ENCODE peak calls at places on chromosome 22, in four cellular contexts. One of them, this sample, is unnamed.

GRCh38 chr22:37203354-37204044 is 8.8 kb downstream of the SSTR3 start:
- DNase-seq in activated CD4-positive, alpha-beta T cell treated with anti-CD3 and anti-CD28 coated beads, Interleukin-2, amount 50 U/mL, for 1 hour: no peak
- DNase-seq in iPS DF 6.9: no peak
- DNase-seq in stimulated activated CD8-positive, alpha-beta memory T cell treated with anti-CD3 and anti-CD28 coated beads, Interleukin-15, amount 100 ng/mL, for 48 hours: no peak
- DNase-seq in this sample: no peak

GRCh38 chr22:17013396-17014100 is 5.5 kb upstream of the GAB4 start:
- DNase-seq in activated CD4-positive, alpha-beta T cell treated with anti-CD3 and anti-CD28 coated beads, Interleukin-2, amount 50 U/mL, for 1 hour: no peak
- DNase-seq in stimulated activated CD8-positive, alpha-beta memory T cell treated with anti-CD3 and anti-CD28 coated beads, Interleukin-15, amount 100 ng/mL, for 48 hours: no peak
- DNase-seq in iPS DF 6.9: no peak
- DNase-seq in this sample: no peak

GRCh38 chr22:50286275-50286674 is 16.1 kb upstream of the MAPK11 start:
- DNase-seq in stimulated activated CD8-positive, alpha-beta memory T cell treated with anti-CD3 and anti-CD28 coated beads, Interleukin-15, amount 100 ng/mL, for 48 hours: no peak
- DNase-seq in iPS DF 6.9: no peak
- DNase-seq in activated CD4-positive, alpha-beta T cell treated with anti-CD3 and anti-CD28 coated beads, Interleukin-2, amount 50 U/mL, for 1 hour: no peak
- DNase-seq in this sample: no peak

GRCh38 chr22:44645083-44645482 is 56.9 kb upstream of the PRR5 start:
- DNase-seq in stimulated activated CD8-positive, alpha-beta memory T cell treated with anti-CD3 and anti-CD28 coated beads, Interleukin-15, amount 100 ng/mL, for 48 hours: no peak
- DNase-seq in iPS DF 6.9: no peak
- DNase-seq in activated CD4-positive, alpha-beta T cell treated with anti-CD3 and anti-CD28 coated beads, Interleukin-2, amount 50 U/mL, for 1 hour: no peak
- DNase-seq in this sample: no peak

GRCh38 chr22:24474221-24474620 is 20.9 kb upstream of the UPB1 start:
- DNase-seq in activated CD4-positive, alpha-beta T cell treated with anti-CD3 and anti-CD28 coated beads, Interleukin-2, amount 50 U/mL, for 1 hour: no peak
- DNase-seq in iPS DF 6.9: no peak
- DNase-seq in stimulated activated CD8-positive, alpha-beta memory T cell treated with anti-CD3 and anti-CD28 coated beads, Interleukin-15, amount 100 ng/mL, for 48 hours: no peak
- DNase-seq in this sample: no peak

GRCh38 chr22:39309364-39309861 is 10.0 kb downstream of the RPL3 start:
- DNase-seq in activated CD4-positive, alpha-beta T cell treated with anti-CD3 and anti-CD28 coated beads, Interleukin-2, amount 50 U/mL, for 1 hour: no peak
- DNase-seq in iPS DF 6.9: no peak
- DNase-seq in stimulated activated CD8-positive, alpha-beta memory T cell treated with anti-CD3 and anti-CD28 coated beads, Interleukin-15, amount 100 ng/mL, for 48 hours: no peak
- DNase-seq in this sample: no peak

GRCh38 chr22:45120931-45121330 is 42.8 kb upstream of the NUP50 start:
- DNase-seq in iPS DF 6.9: no peak
- DNase-seq in stimulated activated CD8-positive, alpha-beta memory T cell treated with anti-CD3 and anti-CD28 coated beads, Interleukin-15, amount 100 ng/mL, for 48 hours: no peak
- DNase-seq in activated CD4-positive, alpha-beta T cell treated with anti-CD3 and anti-CD28 coated beads, Interleukin-2, amount 50 U/mL, for 1 hour: no peak
- DNase-seq in this sample: no peak

GRCh38 chr22:31075961-31076360 is 5.2 kb upstream of the SMTN start:
- DNase-seq in iPS DF 6.9: no peak
- DNase-seq in activated CD4-positive, alpha-beta T cell treated with anti-CD3 and anti-CD28 coated beads, Interleukin-2, amount 50 U/mL, for 1 hour: no peak
- DNase-seq in stimulated activated CD8-positive, alpha-beta memory T cell treated with anti-CD3 and anti-CD28 coated beads, Interleukin-15, amount 100 ng/mL, for 48 hours: no peak
- DNase-seq in this sample: peak; percentile 33

GRCh38 chr22:44971651-44972362 is 38.0 kb downstream of the PHF21B start:
- DNase-seq in iPS DF 6.9: no peak
- DNase-seq in activated CD4-positive, alpha-beta T cell treated with anti-CD3 and anti-CD28 coated beads, Interleukin-2, amount 50 U/mL, for 1 hour: no peak
- DNase-seq in stimulated activated CD8-positive, alpha-beta memory T cell treated with anti-CD3 and anti-CD28 coated beads, Interleukin-15, amount 100 ng/mL, for 48 hours: no peak
- DNase-seq in this sample: no peak

GRCh38 chr22:42261266-42261665 is 9.2 kb downstream of the TCF20 start:
- DNase-seq in iPS DF 6.9: no peak
- DNase-seq in stimulated activated CD8-positive, alpha-beta memory T cell treated with anti-CD3 and anti-CD28 coated beads, Interleukin-15, amount 100 ng/mL, for 48 hours: no peak
- DNase-seq in activated CD4-positive, alpha-beta T cell treated with anti-CD3 and anti-CD28 coated beads, Interleukin-2, amount 50 U/mL, for 1 hour: no peak
- DNase-seq in this sample: no peak

GRCh38 chr22:22720724-22721261 is 76.4 kb downstream of the GGTLC2 start:
- DNase-seq in activated CD4-positive, alpha-beta T cell treated with anti-CD3 and anti-CD28 coated beads, Interleukin-2, amount 50 U/mL, for 1 hour: no peak
- DNase-seq in stimulated activated CD8-positive, alpha-beta memory T cell treated with anti-CD3 and anti-CD28 coated beads, Interleukin-15, amount 100 ng/mL, for 48 hours: no peak
- DNase-seq in iPS DF 6.9: no peak
- DNase-seq in this sample: no peak

GRCh38 chr22:39920134-39920743 is 19.4 kb downstream of the GRAP2 start:
- DNase-seq in iPS DF 6.9: no peak
- DNase-seq in activated CD4-positive, alpha-beta T cell treated with anti-CD3 and anti-CD28 coated beads, Interleukin-2, amount 50 U/mL, for 1 hour: peak; percentile 51
- DNase-seq in stimulated activated CD8-positive, alpha-beta memory T cell treated with anti-CD3 and anti-CD28 coated beads, Interleukin-15, amount 100 ng/mL, for 48 hours: peak; percentile 62
- DNase-seq in this sample: no peak

GRCh38 chr22:19817561-19818263 is 37.0 kb downstream of the GNB1L start:
- DNase-seq in stimulated activated CD8-positive, alpha-beta memory T cell treated with anti-CD3 and anti-CD28 coated beads, Interleukin-15, amount 100 ng/mL, for 48 hours: no peak
- DNase-seq in iPS DF 6.9: no peak
- DNase-seq in activated CD4-positive, alpha-beta T cell treated with anti-CD3 and anti-CD28 coated beads, Interleukin-2, amount 50 U/mL, for 1 hour: no peak
- DNase-seq in this sample: peak; percentile 82

GRCh38 chr22:49307071-49307830 is 520.4 kb downstream of the BRD1 start:
- DNase-seq in iPS DF 6.9: no peak
- DNase-seq in stimulated activated CD8-positive, alpha-beta memory T cell treated with anti-CD3 and anti-CD28 coated beads, Interleukin-15, amount 100 ng/mL, for 48 hours: no peak
- DNase-seq in activated CD4-positive, alpha-beta T cell treated with anti-CD3 and anti-CD28 coated beads, Interleukin-2, amount 50 U/mL, for 1 hour: no peak
- DNase-seq in this sample: no peak

GRCh38 chr22:28761449-28761755 is 11.1 kb upstream of the CCDC117 start:
- DNase-seq in iPS DF 6.9: no peak
- DNase-seq in activated CD4-positive, alpha-beta T cell treated with anti-CD3 and anti-CD28 coated beads, Interleukin-2, amount 50 U/mL, for 1 hour: no peak
- DNase-seq in stimulated activated CD8-positive, alpha-beta memory T cell treated with anti-CD3 and anti-CD28 coated beads, Interleukin-15, amount 100 ng/mL, for 48 hours: no peak
- DNase-seq in this sample: no peak